ENCODE peak calls at places on chromosomes 4 and X, in eight cellular contexts. One of them, this sample, is unnamed.

GRCh38 chr4:125388653-125389052 is 73.9 kb downstream of the FAT4 start:
- DNase-seq in fibroblast of lung: peak
- DNase-seq in IMR-90: peak
- DNase-seq in neural progenitor cell: no peak
- DNase-seq in keratinocyte: no peak
- DNase-seq in SK-N-SH: no peak
- DNase-seq in GM23248: peak
- DNase-seq in neuronal stem cell: no peak
- DNase-seq in this sample: peak

GRCh38 chr4:80112236-80112635 is 39.2 kb upstream of the ANTXR2 start:
- DNase-seq in fibroblast of lung: peak
- DNase-seq in neural progenitor cell: no peak
- DNase-seq in neuronal stem cell: no peak
- DNase-seq in keratinocyte: no peak
- DNase-seq in SK-N-SH: no peak
- DNase-seq in GM23248: peak
- DNase-seq in IMR-90: peak
- DNase-seq in this sample: no peak

GRCh38 chr4:137519406-137519805 is 12.9 kb downstream of the PCDH18 start:
- DNase-seq in keratinocyte: no peak
- DNase-seq in neural progenitor cell: no peak
- DNase-seq in IMR-90: peak
- DNase-seq in GM23248: peak
- DNase-seq in SK-N-SH: no peak
- DNase-seq in fibroblast of lung: peak
- DNase-seq in neuronal stem cell: no peak
- DNase-seq in this sample: peak

GRCh38 chrX:136639506-136640176 is 8.3 kb upstream of the CD40LG start:
- DNase-seq in IMR-90: no peak
- DNase-seq in SK-N-SH: no peak
- DNase-seq in neuronal stem cell: no peak
- DNase-seq in keratinocyte: no peak
- DNase-seq in neural progenitor cell: no peak
- DNase-seq in GM23248: peak
- DNase-seq in fibroblast of lung: peak
- DNase-seq in this sample: peak

GRCh38 chr4:66569228-66569627 is 898.9 kb upstream of the EPHA5 start:
- DNase-seq in IMR-90: no peak
- DNase-seq in GM23248: no peak
- DNase-seq in fibroblast of lung: no peak
- DNase-seq in SK-N-SH: no peak
- DNase-seq in neuronal stem cell: no peak
- DNase-seq in keratinocyte: no peak
- DNase-seq in neural progenitor cell: no peak
- DNase-seq in this sample: no peak

GRCh38 chrX:71198066-71198465 is 25.0 kb upstream of the GJB1 start:
- DNase-seq in keratinocyte: no peak
- DNase-seq in neural progenitor cell: no peak
- DNase-seq in GM23248: no peak
- DNase-seq in SK-N-SH: no peak
- DNase-seq in fibroblast of lung: no peak
- DNase-seq in neuronal stem cell: no peak
- DNase-seq in IMR-90: no peak
- DNase-seq in this sample: no peak

GRCh38 chrX:29231800-29232199 is 644.6 kb downstream of the IL1RAPL1 start:
- DNase-seq in keratinocyte: no peak
- DNase-seq in fibroblast of lung: no peak
- DNase-seq in GM23248: peak
- DNase-seq in IMR-90: peak
- DNase-seq in SK-N-SH: no peak
- DNase-seq in neuronal stem cell: no peak
- DNase-seq in neural progenitor cell: no peak
- DNase-seq in this sample: peak

GRCh38 chrX:13091111-13091765 is 46.8 kb upstream of the FAM9C start:
- DNase-seq in GM23248: no peak
- DNase-seq in SK-N-SH: no peak
- DNase-seq in fibroblast of lung: no peak
- DNase-seq in neural progenitor cell: no peak
- DNase-seq in neuronal stem cell: no peak
- DNase-seq in keratinocyte: no peak
- DNase-seq in IMR-90: no peak
- DNase-seq in this sample: no peak

GRCh38 chrX:103362504-103362903 is 6.2 kb downstream of the TCEAL9 start:
- DNase-seq in GM23248: peak
- DNase-seq in IMR-90: peak
- DNase-seq in keratinocyte: no peak
- DNase-seq in fibroblast of lung: peak
- DNase-seq in SK-N-SH: no peak
- DNase-seq in neuronal stem cell: no peak
- DNase-seq in neural progenitor cell: no peak
- DNase-seq in this sample: peak

GRCh38 chr4:110183643-110184042 is 14.8 kb downstream of the ELOVL6 start:
- DNase-seq in GM23248: no peak
- DNase-seq in fibroblast of lung: no peak
- DNase-seq in IMR-90: no peak
- DNase-seq in neural progenitor cell: peak
- DNase-seq in SK-N-SH: no peak
- DNase-seq in neuronal stem cell: no peak
- DNase-seq in keratinocyte: no peak
- DNase-seq in this sample: no peak

GRCh38 chr4:104490096-104490769 is 4.5 kb downstream of the CXXC4 start:
- DNase-seq in GM23248: no peak
- DNase-seq in keratinocyte: no peak
- DNase-seq in neuronal stem cell: no peak
- DNase-seq in IMR-90: no peak
- DNase-seq in neural progenitor cell: peak
- DNase-seq in fibroblast of lung: no peak
- DNase-seq in SK-N-SH: peak
- DNase-seq in this sample: no peak

GRCh38 chr4:120842046-120842445 is 80.5 kb downstream of the PRDM5 start:
- DNase-seq in neuronal stem cell: no peak
- DNase-seq in fibroblast of lung: peak
- DNase-seq in IMR-90: peak
- DNase-seq in GM23248: peak
- DNase-seq in keratinocyte: no peak
- DNase-seq in SK-N-SH: peak
- DNase-seq in neural progenitor cell: no peak
- DNase-seq in this sample: no peak
- H3K9ac ChIP-seq in neuronal stem cell: no peak
- H3K9ac ChIP-seq in fibroblast of lung: no peak
- H3K9ac ChIP-seq in IMR-90: no peak
- H3K9ac ChIP-seq in GM23248: no peak
- H3K9ac ChIP-seq in keratinocyte: no peak
- H3K9ac ChIP-seq in SK-N-SH: no peak
- H3K9ac ChIP-seq in neural progenitor cell: no peak
- H3K9ac ChIP-seq in this sample: no peak

DNA sequence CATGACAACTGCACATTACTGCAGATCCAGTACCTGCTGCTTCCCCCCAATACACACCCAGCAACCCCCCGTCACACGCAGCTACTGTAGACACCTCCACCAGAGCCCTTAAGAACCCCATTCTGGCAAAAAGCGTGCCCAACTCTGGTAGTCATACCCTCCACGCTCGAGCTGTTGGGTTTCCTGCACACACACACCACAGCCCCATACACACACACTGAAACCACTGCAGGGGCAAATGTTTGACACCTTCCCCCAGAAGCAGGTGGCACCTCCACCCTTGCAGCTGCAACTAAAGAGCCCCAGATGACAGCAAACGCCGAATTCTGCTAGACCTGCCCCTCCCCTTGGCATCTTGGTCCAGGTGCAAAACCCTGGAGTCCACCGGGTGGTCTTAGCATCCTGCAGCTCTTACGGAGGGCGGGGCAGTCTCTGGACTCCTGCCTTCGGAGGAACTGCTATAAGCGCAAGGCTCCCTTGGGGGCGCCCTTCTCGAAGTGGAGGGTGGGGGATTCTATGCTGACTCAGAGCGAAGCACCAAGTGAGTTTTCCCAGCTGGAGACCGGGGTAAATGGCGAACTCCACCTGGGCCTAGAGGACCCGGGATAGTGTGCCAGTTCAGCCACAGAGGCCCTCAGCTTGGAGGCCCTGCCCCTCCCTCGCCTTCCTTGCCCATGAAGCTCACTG is 1.5 kb downstream of the FRMPD3 start:
- DNase-seq in keratinocyte: no peak
- DNase-seq in SK-N-SH: no peak
- DNase-seq in neural progenitor cell: peak
- DNase-seq in neuronal stem cell: peak
- DNase-seq in fibroblast of lung: no peak
- DNase-seq in IMR-90: no peak
- DNase-seq in GM23248: peak
- DNase-seq in this sample: no peak
- H3K9ac ChIP-seq in keratinocyte: no peak
- H3K9ac ChIP-seq in SK-N-SH: no peak
- H3K9ac ChIP-seq in neural progenitor cell: no peak
- H3K9ac ChIP-seq in neuronal stem cell: no peak
- H3K9ac ChIP-seq in fibroblast of lung: no peak
- H3K9ac ChIP-seq in IMR-90: no peak
- H3K9ac ChIP-seq in GM23248: no peak
- H3K9ac ChIP-seq in this sample: no peak

DNA sequence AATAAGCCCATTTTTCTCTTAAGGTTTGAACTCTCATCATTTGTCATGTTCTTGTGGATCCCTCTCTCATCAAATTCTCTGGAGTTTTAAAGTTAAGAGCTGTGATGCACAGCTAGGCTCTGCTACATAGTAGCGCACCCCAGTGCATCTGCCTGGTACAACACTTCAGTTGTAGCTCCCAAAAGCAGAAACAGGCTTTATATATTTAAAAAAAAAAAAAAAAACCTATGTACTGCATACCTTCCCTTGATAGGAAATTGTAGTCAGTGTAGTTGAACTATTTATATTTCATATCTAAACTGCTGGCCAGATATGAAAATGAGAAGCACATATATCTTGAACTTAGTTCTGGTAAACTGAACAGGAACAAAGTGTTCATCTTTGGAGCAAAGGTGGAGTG is 131.4 kb downstream of the KLHL13 start:
- DNase-seq in IMR-90: peak
- DNase-seq in SK-N-SH: peak
- DNase-seq in neuronal stem cell: no peak
- DNase-seq in fibroblast of lung: no peak
- DNase-seq in keratinocyte: no peak
- DNase-seq in GM23248: no peak
- DNase-seq in neural progenitor cell: peak
- DNase-seq in this sample: peak
- H3K9ac ChIP-seq in IMR-90: no peak
- H3K9ac ChIP-seq in SK-N-SH: no peak
- H3K9ac ChIP-seq in neuronal stem cell: no peak
- H3K9ac ChIP-seq in fibroblast of lung: no peak
- H3K9ac ChIP-seq in keratinocyte: no peak
- H3K9ac ChIP-seq in GM23248: no peak
- H3K9ac ChIP-seq in neural progenitor cell: no peak
- H3K9ac ChIP-seq in this sample: no peak

DNA sequence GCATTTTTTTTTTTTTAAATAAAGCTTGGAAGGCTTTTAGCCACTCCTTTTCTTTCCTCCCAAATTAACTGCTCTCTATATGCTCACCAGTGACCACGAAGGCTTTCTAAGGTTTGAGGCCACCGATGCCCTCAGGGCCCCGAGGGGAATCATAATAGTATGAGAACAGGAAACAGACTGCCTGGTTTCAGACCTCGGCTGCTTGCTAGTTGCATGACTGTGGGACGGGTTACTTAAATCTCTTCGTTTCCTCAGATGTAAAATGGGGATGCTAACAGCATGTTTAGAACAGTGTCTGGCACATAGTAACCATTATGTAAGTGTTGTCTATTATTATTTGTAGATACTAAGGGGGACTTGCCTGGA is 3.6 kb downstream of the LINC00632 start:
- DNase-seq in IMR-90: no peak
- DNase-seq in keratinocyte: no peak
- DNase-seq in neural progenitor cell: no peak
- DNase-seq in neuronal stem cell: no peak
- DNase-seq in GM23248: no peak
- DNase-seq in fibroblast of lung: no peak
- DNase-seq in SK-N-SH: no peak
- DNase-seq in this sample: no peak
- H3K9ac ChIP-seq in IMR-90: no peak
- H3K9ac ChIP-seq in keratinocyte: no peak
- H3K9ac ChIP-seq in neural progenitor cell: no peak
- H3K9ac ChIP-seq in neuronal stem cell: no peak
- H3K9ac ChIP-seq in GM23248: peak
- H3K9ac ChIP-seq in fibroblast of lung: no peak
- H3K9ac ChIP-seq in SK-N-SH: no peak
- H3K9ac ChIP-seq in this sample: no peak

GRCh38 chrX:40107291-40108083 is 9.7 kb upstream of the BCOR start:
- DNase-seq in GM23248: peak
- DNase-seq in neural progenitor cell: peak
- DNase-seq in neuronal stem cell: no peak
- DNase-seq in fibroblast of lung: no peak
- DNase-seq in keratinocyte: no peak
- DNase-seq in IMR-90: no peak
- DNase-seq in SK-N-SH: peak
- DNase-seq in this sample: peak

GRCh38 chrX:40106677-40107290 is 9.0 kb upstream of the BCOR start:
- DNase-seq in fibroblast of lung: no peak
- DNase-seq in neuronal stem cell: no peak
- DNase-seq in IMR-90: no peak
- DNase-seq in SK-N-SH: peak
- DNase-seq in keratinocyte: no peak
- DNase-seq in neural progenitor cell: no peak
- DNase-seq in GM23248: peak
- DNase-seq in this sample: no peak

GRCh38 chrX:40109288-40110008 is 11.7 kb upstream of the BCOR start:
- DNase-seq in neuronal stem cell: no peak
- DNase-seq in GM23248: peak
- DNase-seq in fibroblast of lung: peak
- DNase-seq in neural progenitor cell: peak
- DNase-seq in SK-N-SH: peak
- DNase-seq in keratinocyte: no peak
- DNase-seq in IMR-90: peak
- DNase-seq in this sample: no peak

GRCh38 chrX:40108959-40109287 is 11.2 kb upstream of the BCOR start:
- DNase-seq in SK-N-SH: peak
- DNase-seq in keratinocyte: no peak
- DNase-seq in IMR-90: peak
- DNase-seq in neural progenitor cell: peak
- DNase-seq in neuronal stem cell: no peak
- DNase-seq in GM23248: peak
- DNase-seq in fibroblast of lung: peak
- DNase-seq in this sample: peak

GRCh38 chrX:40108084-40108958 is 10.6 kb upstream of the BCOR start:
- DNase-seq in GM23248: peak
- DNase-seq in SK-N-SH: no peak
- DNase-seq in neuronal stem cell: no peak
- DNase-seq in keratinocyte: no peak
- DNase-seq in IMR-90: no peak
- DNase-seq in fibroblast of lung: peak
- DNase-seq in neural progenitor cell: peak
- DNase-seq in this sample: peak
- H3K9ac ChIP-seq in GM23248: peak
- H3K9ac ChIP-seq in SK-N-SH: peak
- H3K9ac ChIP-seq in neuronal stem cell: peak
- H3K9ac ChIP-seq in keratinocyte: peak
- H3K9ac ChIP-seq in IMR-90: peak
- H3K9ac ChIP-seq in fibroblast of lung: peak
- H3K9ac ChIP-seq in neural progenitor cell: no peak
- H3K9ac ChIP-seq in this sample: peak

DNA sequence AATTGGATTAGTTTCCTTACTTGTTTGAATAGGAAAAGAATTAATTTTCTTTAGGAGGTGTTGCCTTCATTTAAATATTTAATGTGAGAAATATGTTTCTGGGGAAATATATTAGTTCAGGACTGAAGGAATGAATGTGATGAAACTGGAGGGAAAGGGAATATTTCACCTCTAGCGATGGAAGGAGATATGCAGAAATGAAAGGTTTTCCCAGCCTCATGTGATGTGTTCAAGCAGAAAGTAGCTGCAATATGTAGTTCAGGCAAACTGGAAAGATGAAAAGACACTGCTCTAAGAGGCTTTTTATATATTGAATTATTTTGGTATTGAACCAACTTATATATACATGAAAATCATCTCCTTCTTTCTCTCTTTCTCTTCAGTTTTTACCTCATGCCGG is 3.4 kb downstream of the GRID2 start:
- DNase-seq in IMR-90: no peak
- DNase-seq in neuronal stem cell: no peak
- DNase-seq in neural progenitor cell: no peak
- DNase-seq in SK-N-SH: no peak
- DNase-seq in GM23248: no peak
- DNase-seq in keratinocyte: no peak
- DNase-seq in fibroblast of lung: no peak
- DNase-seq in this sample: no peak
- H3K9ac ChIP-seq in IMR-90: no peak
- H3K9ac ChIP-seq in neuronal stem cell: no peak
- H3K9ac ChIP-seq in neural progenitor cell: no peak
- H3K9ac ChIP-seq in SK-N-SH: no peak
- H3K9ac ChIP-seq in GM23248: no peak
- H3K9ac ChIP-seq in keratinocyte: no peak
- H3K9ac ChIP-seq in fibroblast of lung: no peak
- H3K9ac ChIP-seq in this sample: no peak